ENCODE peak calls at places on chromosomes 11 and 22, in eight cellular contexts. One of them, this sample, is unnamed.
A peak's percentile ranks its signal among the peaks of the same experiment; 100 is the strongest.

GRCh38 chr11:62771144-62772021 is at the start of gene TAF6L:
- DNase-seq in mammary epithelial cell: peak; percentile 96
- DNase-seq in body of pancreas: peak; percentile 98
- DNase-seq in CD8-positive, alpha-beta T cell: peak; percentile 91
- DNase-seq in BJ: peak; percentile 80
- DNase-seq in cardiac muscle cell: peak; percentile 99
- DNase-seq in fibroblast of lung: peak; percentile 95
- DNase-seq in left ventricle myocardium inferior: peak; percentile 98
- DNase-seq in this sample: peak; percentile 92

GRCh38 chr11:3944198-3944597 is 88.7 kb downstream of the STIM1 start:
- DNase-seq in mammary epithelial cell: no peak
- DNase-seq in body of pancreas: no peak
- DNase-seq in CD8-positive, alpha-beta T cell: no peak
- DNase-seq in BJ: no peak
- DNase-seq in cardiac muscle cell: no peak
- DNase-seq in fibroblast of lung: peak; percentile 53
- DNase-seq in left ventricle myocardium inferior: peak; percentile 24
- DNase-seq in this sample: no peak

GRCh38 chr22:22709719-22710445 is 65.5 kb downstream of the GGTLC2 start:
- DNase-seq in mammary epithelial cell: no peak
- DNase-seq in body of pancreas: peak; percentile 57
- DNase-seq in CD8-positive, alpha-beta T cell: no peak
- DNase-seq in BJ: no peak
- DNase-seq in cardiac muscle cell: no peak
- DNase-seq in fibroblast of lung: no peak
- DNase-seq in left ventricle myocardium inferior: no peak
- DNase-seq in this sample: no peak

GRCh38 chr22:47716890-47717615 is 954.6 kb downstream of the TBC1D22A start:
- DNase-seq in mammary epithelial cell: no peak
- DNase-seq in body of pancreas: no peak
- DNase-seq in CD8-positive, alpha-beta T cell: no peak
- DNase-seq in BJ: no peak
- DNase-seq in cardiac muscle cell: no peak
- DNase-seq in fibroblast of lung: no peak
- DNase-seq in left ventricle myocardium inferior: no peak
- DNase-seq in this sample: no peak

GRCh38 chr22:19448739-19449421 is 1.4 kb upstream of the C22orf39 start:
- DNase-seq in mammary epithelial cell: no peak
- DNase-seq in body of pancreas: no peak
- DNase-seq in CD8-positive, alpha-beta T cell: no peak
- DNase-seq in BJ: no peak
- DNase-seq in cardiac muscle cell: no peak
- DNase-seq in fibroblast of lung: no peak
- DNase-seq in left ventricle myocardium inferior: no peak
- DNase-seq in this sample: no peak

GRCh38 chr11:13963949-13964770 is 1.6 kb downstream of the SPON1 start:
- DNase-seq in mammary epithelial cell: no peak
- DNase-seq in body of pancreas: no peak
- DNase-seq in CD8-positive, alpha-beta T cell: peak; percentile 56
- DNase-seq in BJ: no peak
- DNase-seq in cardiac muscle cell: peak; percentile 31
- DNase-seq in fibroblast of lung: no peak
- DNase-seq in left ventricle myocardium inferior: peak; percentile 18
- DNase-seq in this sample: no peak

GRCh38 chr11:61639816-61640443 is 40.3 kb upstream of the DAGLA start:
- DNase-seq in mammary epithelial cell: peak; percentile 32
- DNase-seq in body of pancreas: no peak
- DNase-seq in CD8-positive, alpha-beta T cell: no peak
- DNase-seq in BJ: no peak
- DNase-seq in cardiac muscle cell: no peak
- DNase-seq in fibroblast of lung: peak; percentile 25
- DNase-seq in left ventricle myocardium inferior: no peak
- DNase-seq in this sample: peak; percentile 76

GRCh38 chr11:18650859-18651557 is 16.9 kb upstream of the SPTY2D1 start:
- DNase-seq in mammary epithelial cell: no peak
- DNase-seq in body of pancreas: peak; percentile 34
- DNase-seq in CD8-positive, alpha-beta T cell: no peak
- DNase-seq in BJ: no peak
- DNase-seq in cardiac muscle cell: no peak
- DNase-seq in fibroblast of lung: peak; percentile 18
- DNase-seq in left ventricle myocardium inferior: no peak
- DNase-seq in this sample: peak; percentile 26

GRCh38 chr22:39727541-39727940 is 157.0 kb downstream of the CACNA1I start:
- DNase-seq in mammary epithelial cell: no peak
- DNase-seq in body of pancreas: no peak
- DNase-seq in CD8-positive, alpha-beta T cell: peak; percentile 37
- DNase-seq in BJ: no peak
- DNase-seq in cardiac muscle cell: no peak
- DNase-seq in fibroblast of lung: no peak
- DNase-seq in left ventricle myocardium inferior: no peak
- DNase-seq in this sample: no peak

GRCh38 chr11:43504316-43504950 is 145.7 kb downstream of the TTC17 start:
- DNase-seq in mammary epithelial cell: peak; percentile 18
- DNase-seq in body of pancreas: peak; percentile 16
- DNase-seq in CD8-positive, alpha-beta T cell: no peak
- DNase-seq in BJ: no peak
- DNase-seq in cardiac muscle cell: peak; percentile 66
- DNase-seq in fibroblast of lung: peak; percentile 7
- DNase-seq in left ventricle myocardium inferior: no peak
- DNase-seq in this sample: peak; percentile 33
- TF ChIP-seq CTCF in mammary epithelial cell: peak; percentile 79
- TF ChIP-seq CTCF in body of pancreas: no peak
- TF ChIP-seq CTCF in CD8-positive, alpha-beta T cell: no peak
- TF ChIP-seq CTCF in BJ: peak; percentile 30
- TF ChIP-seq CTCF in cardiac muscle cell: peak; percentile 30
- TF ChIP-seq CTCF in fibroblast of lung: peak; percentile 21
- TF ChIP-seq CTCF in left ventricle myocardium inferior: peak; percentile 51
- TF ChIP-seq CTCF in this sample: peak; percentile 61

GRCh38 chr22:42604403-42604802 is 10.3 kb downstream of the POLDIP3 start:
- DNase-seq in mammary epithelial cell: no peak
- DNase-seq in body of pancreas: peak; percentile 56
- DNase-seq in CD8-positive, alpha-beta T cell: no peak
- DNase-seq in BJ: no peak
- DNase-seq in cardiac muscle cell: peak; percentile 39
- DNase-seq in fibroblast of lung: peak; percentile 59
- DNase-seq in left ventricle myocardium inferior: no peak
- DNase-seq in this sample: no peak
- H3K36me3 ChIP-seq in mammary epithelial cell: peaks cover 15% of the 10 kb centered on the region
- H3K36me3 ChIP-seq in body of pancreas: peaks cover 13% of the 10 kb centered on the region
- H3K36me3 ChIP-seq in CD8-positive, alpha-beta T cell: peaks cover 34% of the 10 kb centered on the region
- H3K36me3 ChIP-seq in BJ: peaks cover 16% of the 10 kb centered on the region
- H3K36me3 ChIP-seq in cardiac muscle cell: peaks cover 27% of the 10 kb centered on the region
- H3K36me3 ChIP-seq in fibroblast of lung: peaks cover 11% of the 10 kb centered on the region
- H3K36me3 ChIP-seq in left ventricle myocardium inferior: peaks cover 34% of the 10 kb centered on the region
- H3K36me3 ChIP-seq in this sample: peaks cover 24% of the 10 kb centered on the region

DNA sequence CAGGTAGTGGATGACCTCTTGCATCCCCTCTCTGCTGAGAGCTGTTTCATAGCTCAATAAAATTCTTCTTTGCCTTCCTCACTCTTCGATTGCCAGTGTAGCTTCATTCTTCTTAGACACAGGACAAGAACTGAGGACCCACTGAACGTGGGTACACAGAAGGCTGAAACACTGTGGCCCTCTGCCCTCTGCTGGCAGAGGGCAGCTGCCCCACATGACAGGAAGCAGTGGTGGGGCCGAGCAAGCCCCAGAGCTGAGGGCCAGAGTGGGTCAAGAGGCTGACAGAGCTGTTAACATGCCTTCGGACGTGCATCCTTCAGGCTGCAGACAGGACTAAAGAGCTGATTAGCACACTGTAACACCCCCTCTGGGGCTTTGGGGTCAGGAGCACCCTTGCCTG is 15.6 kb downstream of the SMC1B start:
- DNase-seq in mammary epithelial cell: no peak
- DNase-seq in body of pancreas: no peak
- DNase-seq in CD8-positive, alpha-beta T cell: no peak
- DNase-seq in BJ: no peak
- DNase-seq in cardiac muscle cell: peak; percentile 17
- DNase-seq in fibroblast of lung: no peak
- DNase-seq in left ventricle myocardium inferior: no peak
- DNase-seq in this sample: no peak
- TF ChIP-seq CTCF in mammary epithelial cell: peak; percentile 28
- TF ChIP-seq CTCF in body of pancreas: no peak
- TF ChIP-seq CTCF in CD8-positive, alpha-beta T cell: no peak
- TF ChIP-seq CTCF in BJ: peak; percentile 6
- TF ChIP-seq CTCF in cardiac muscle cell: peak; percentile 9
- TF ChIP-seq CTCF in fibroblast of lung: no peak
- TF ChIP-seq CTCF in left ventricle myocardium inferior: peak; percentile 23
- TF ChIP-seq CTCF in this sample: no peak

GRCh38 chr11:34080609-34081008 is 24.8 kb upstream of the NAT10 start:
- DNase-seq in mammary epithelial cell: no peak
- DNase-seq in body of pancreas: no peak
- DNase-seq in CD8-positive, alpha-beta T cell: no peak
- DNase-seq in BJ: no peak
- DNase-seq in cardiac muscle cell: no peak
- DNase-seq in fibroblast of lung: no peak
- DNase-seq in left ventricle myocardium inferior: no peak
- DNase-seq in this sample: no peak
- H3K36me3 ChIP-seq in mammary epithelial cell: peaks cover 61% of the 10 kb centered on the region
- H3K36me3 ChIP-seq in body of pancreas: peaks cover 39% of the 10 kb centered on the region
- H3K36me3 ChIP-seq in CD8-positive, alpha-beta T cell: peaks cover 60% of the 10 kb centered on the region
- H3K36me3 ChIP-seq in BJ: peaks cover 15% of the 10 kb centered on the region
- H3K36me3 ChIP-seq in cardiac muscle cell: peaks cover 94% of the 10 kb centered on the region
- H3K36me3 ChIP-seq in fibroblast of lung: peaks cover 17% of the 10 kb centered on the region
- H3K36me3 ChIP-seq in left ventricle myocardium inferior: peaks cover 100% of the 10 kb centered on the region
- H3K36me3 ChIP-seq in this sample: peaks cover 20% of the 10 kb centered on the region

DNA sequence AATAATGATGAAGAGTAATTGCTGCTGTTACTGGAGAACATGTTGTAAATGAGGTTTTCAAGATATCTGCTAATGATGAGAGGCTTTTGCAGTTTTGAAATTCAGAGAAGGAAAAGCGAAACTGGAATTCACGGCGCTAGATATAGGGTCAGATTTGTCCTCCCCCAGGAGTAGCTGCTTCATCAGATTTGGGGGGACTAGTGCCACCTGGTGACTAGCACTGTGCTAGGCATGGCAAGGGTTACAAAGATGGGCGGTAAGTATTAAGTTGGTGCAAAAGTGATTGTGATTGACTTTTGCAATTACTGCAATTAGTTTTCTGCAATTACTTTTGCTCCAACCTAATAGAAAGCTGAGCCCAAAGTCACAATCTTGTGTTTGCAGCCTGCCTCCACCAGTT is 879.9 kb upstream of the TENM4 start:
- DNase-seq in mammary epithelial cell: no peak
- DNase-seq in body of pancreas: no peak
- DNase-seq in CD8-positive, alpha-beta T cell: no peak
- DNase-seq in BJ: no peak
- DNase-seq in cardiac muscle cell: no peak
- DNase-seq in fibroblast of lung: no peak
- DNase-seq in left ventricle myocardium inferior: no peak
- DNase-seq in this sample: no peak
- TF ChIP-seq CTCF in mammary epithelial cell: peak; percentile 52
- TF ChIP-seq CTCF in body of pancreas: no peak
- TF ChIP-seq CTCF in CD8-positive, alpha-beta T cell: no peak
- TF ChIP-seq CTCF in BJ: no peak
- TF ChIP-seq CTCF in cardiac muscle cell: no peak
- TF ChIP-seq CTCF in fibroblast of lung: no peak
- TF ChIP-seq CTCF in left ventricle myocardium inferior: peak; percentile 21
- TF ChIP-seq CTCF in this sample: peak; percentile 44

DNA sequence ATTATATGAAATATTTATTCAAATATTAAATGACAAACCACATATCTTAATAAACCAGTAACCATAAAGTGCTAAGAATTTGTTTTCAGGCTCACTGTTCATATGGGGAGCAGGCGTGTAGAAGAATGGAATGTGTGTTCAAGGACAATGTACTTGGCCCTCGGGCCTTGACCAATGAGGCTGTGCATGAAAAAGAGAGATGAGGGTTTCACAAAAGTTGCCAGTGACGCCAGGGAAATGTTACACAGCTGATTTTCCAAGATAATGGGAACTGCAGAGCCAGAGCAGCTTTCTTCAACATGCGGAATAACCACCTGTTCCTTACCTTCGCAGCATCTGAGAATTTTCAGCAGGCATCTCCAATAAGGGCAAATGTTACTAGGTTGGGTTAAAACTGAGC is 4.2 kb downstream of the SF1 start:
- DNase-seq in mammary epithelial cell: no peak
- DNase-seq in body of pancreas: no peak
- DNase-seq in CD8-positive, alpha-beta T cell: no peak
- DNase-seq in BJ: no peak
- DNase-seq in cardiac muscle cell: no peak
- DNase-seq in fibroblast of lung: no peak
- DNase-seq in left ventricle myocardium inferior: no peak
- DNase-seq in this sample: no peak
- H3K36me3 ChIP-seq in mammary epithelial cell: peaks cover 68% of the 10 kb centered on the region
- H3K36me3 ChIP-seq in body of pancreas: peaks cover 35% of the 10 kb centered on the region
- H3K36me3 ChIP-seq in CD8-positive, alpha-beta T cell: peaks cover 78% of the 10 kb centered on the region
- H3K36me3 ChIP-seq in BJ: peaks cover 39% of the 10 kb centered on the region
- H3K36me3 ChIP-seq in cardiac muscle cell: peaks cover 70% of the 10 kb centered on the region
- H3K36me3 ChIP-seq in fibroblast of lung: peaks cover 34% of the 10 kb centered on the region
- H3K36me3 ChIP-seq in left ventricle myocardium inferior: peaks cover 79% of the 10 kb centered on the region
- H3K36me3 ChIP-seq in this sample: peaks cover 43% of the 10 kb centered on the region

DNA sequence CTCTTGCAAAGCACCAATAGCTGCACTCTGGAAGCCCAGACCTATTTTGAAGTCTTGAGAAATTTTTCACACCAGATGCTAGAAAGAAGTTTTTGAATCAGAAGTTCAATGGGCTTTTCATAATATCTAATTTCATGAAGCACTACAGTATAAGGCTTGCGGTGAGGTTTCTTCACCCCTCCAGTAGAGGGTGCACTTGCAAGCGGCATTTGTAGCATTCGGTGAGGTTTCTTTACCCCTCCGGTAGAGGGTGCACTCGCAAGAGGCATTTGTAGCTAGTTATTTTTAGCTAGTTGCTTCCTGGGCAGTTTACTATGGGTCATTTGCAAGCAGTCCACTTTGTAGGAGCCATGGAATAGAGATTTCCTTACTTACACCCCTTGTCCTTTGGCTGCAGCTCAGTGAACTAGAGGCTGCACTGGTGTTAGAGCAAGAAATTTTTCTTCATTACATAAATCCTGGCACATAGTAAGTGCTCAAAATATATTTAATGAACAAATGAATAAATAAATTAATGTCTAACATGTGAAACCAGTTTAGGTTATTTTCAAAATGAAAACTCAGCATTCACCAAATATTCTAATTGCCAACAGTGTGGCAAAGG is 7.8 kb upstream of the NOX4 start:
- DNase-seq in mammary epithelial cell: no peak
- DNase-seq in body of pancreas: peak; percentile 16
- DNase-seq in CD8-positive, alpha-beta T cell: no peak
- DNase-seq in BJ: no peak
- DNase-seq in cardiac muscle cell: no peak
- DNase-seq in fibroblast of lung: no peak
- DNase-seq in left ventricle myocardium inferior: no peak
- DNase-seq in this sample: no peak
- TF ChIP-seq CTCF in mammary epithelial cell: peak; percentile 28
- TF ChIP-seq CTCF in body of pancreas: no peak
- TF ChIP-seq CTCF in CD8-positive, alpha-beta T cell: no peak
- TF ChIP-seq CTCF in BJ: no peak
- TF ChIP-seq CTCF in cardiac muscle cell: peak; percentile 10
- TF ChIP-seq CTCF in fibroblast of lung: no peak
- TF ChIP-seq CTCF in left ventricle myocardium inferior: no peak
- TF ChIP-seq CTCF in this sample: no peak

GRCh38 chr11:70428701-70429427 is 30.5 kb downstream of the CTTN start:
- DNase-seq in mammary epithelial cell: no peak
- DNase-seq in body of pancreas: no peak
- DNase-seq in CD8-positive, alpha-beta T cell: no peak
- DNase-seq in BJ: no peak
- DNase-seq in cardiac muscle cell: no peak
- DNase-seq in fibroblast of lung: no peak
- DNase-seq in left ventricle myocardium inferior: no peak
- DNase-seq in this sample: no peak
- H3K36me3 ChIP-seq in mammary epithelial cell: peaks cover 39% of the 10 kb centered on the region
- H3K36me3 ChIP-seq in body of pancreas: peaks cover 36% of the 10 kb centered on the region
- H3K36me3 ChIP-seq in CD8-positive, alpha-beta T cell: no peaks in the 10 kb centered on the region
- H3K36me3 ChIP-seq in BJ: peaks cover 64% of the 10 kb centered on the region
- H3K36me3 ChIP-seq in cardiac muscle cell: peaks cover 50% of the 10 kb centered on the region
- H3K36me3 ChIP-seq in fibroblast of lung: peaks cover 58% of the 10 kb centered on the region
- H3K36me3 ChIP-seq in left ventricle myocardium inferior: peaks cover 97% of the 10 kb centered on the region
- H3K36me3 ChIP-seq in this sample: peaks cover 62% of the 10 kb centered on the region

This sample was measured in bronchial epithelial cell.